ENCODE peak calls at places on chromosomes 16 and 17, in four cellular contexts. One of them, this sample, is unnamed.

GRCh38 chr17:794876-795275 is 12.7 kb downstream of the MRM3 start:
- DNase-seq in BJ: no peak
- DNase-seq in CD8-positive, alpha-beta T cell: no peak
- DNase-seq in fibroblast of lung: peak; percentile 60
- DNase-seq in this sample: peak; percentile 42

GRCh38 chr17:1025733-1026598 is 29.0 kb downstream of the TIMM22 start:
- DNase-seq in BJ: no peak
- DNase-seq in CD8-positive, alpha-beta T cell: no peak
- DNase-seq in fibroblast of lung: no peak
- DNase-seq in this sample: peak; percentile 99

GRCh38 chr16:22291860-22292692 is 5.1 kb upstream of the POLR3E start:
- DNase-seq in BJ: no peak
- DNase-seq in CD8-positive, alpha-beta T cell: no peak
- DNase-seq in fibroblast of lung: no peak
- DNase-seq in this sample: no peak

GRCh38 chr16:397736-398332 is 835 bp downstream of the NME4 start:
- DNase-seq in BJ: no peak
- DNase-seq in CD8-positive, alpha-beta T cell: no peak
- DNase-seq in fibroblast of lung: peak; percentile 61
- DNase-seq in this sample: no peak

GRCh38 chr17:30278032-30278431 is 13.7 kb downstream of the BLMH start:
- DNase-seq in BJ: no peak
- DNase-seq in CD8-positive, alpha-beta T cell: no peak
- DNase-seq in fibroblast of lung: peak; percentile 29
- DNase-seq in this sample: peak; percentile 46

GRCh38 chr16:11072420-11073153 is 128.2 kb downstream of the CLEC16A start:
- DNase-seq in BJ: no peak
- DNase-seq in CD8-positive, alpha-beta T cell: no peak
- DNase-seq in fibroblast of lung: peak; percentile 37
- DNase-seq in this sample: no peak

GRCh38 chr16:56684256-56684925 is 2.1 kb downstream of the MT1X start:
- DNase-seq in BJ: no peak
- DNase-seq in CD8-positive, alpha-beta T cell: no peak
- DNase-seq in fibroblast of lung: no peak
- DNase-seq in this sample: no peak

GRCh38 chr17:56690441-56691291 is 97.2 kb downstream of the NOG start:
- DNase-seq in BJ: no peak
- DNase-seq in CD8-positive, alpha-beta T cell: no peak
- DNase-seq in fibroblast of lung: no peak
- DNase-seq in this sample: no peak

GRCh38 chr17:57927048-57927723 is 28.0 kb downstream of the CUEDC1 start:
- DNase-seq in BJ: peak; percentile 53
- DNase-seq in CD8-positive, alpha-beta T cell: no peak
- DNase-seq in fibroblast of lung: peak; percentile 84
- DNase-seq in this sample: no peak

GRCh38 chr16:10938321-10938720 is 3.9 kb downstream of the DEXI start:
- DNase-seq in BJ: no peak
- DNase-seq in CD8-positive, alpha-beta T cell: no peak
- DNase-seq in fibroblast of lung: no peak
- DNase-seq in this sample: no peak

GRCh38 chr17:83053779-83054451 is 25.5 kb upstream of the METRNL start:
- DNase-seq in BJ: no peak
- DNase-seq in CD8-positive, alpha-beta T cell: no peak
- DNase-seq in fibroblast of lung: no peak
- DNase-seq in this sample: no peak

GRCh38 chr17:31211352-31212012 is 85.6 kb downstream of the OMG start:
- DNase-seq in BJ: no peak
- DNase-seq in CD8-positive, alpha-beta T cell: no peak
- DNase-seq in fibroblast of lung: peak; percentile 18
- DNase-seq in this sample: no peak

GRCh38 chr17:17564896-17565295 is 26.6 kb downstream of the PEMT start:
- DNase-seq in BJ: no peak
- DNase-seq in CD8-positive, alpha-beta T cell: no peak
- DNase-seq in fibroblast of lung: no peak
- DNase-seq in this sample: no peak

GRCh38 chr16:5036228-5037156 is 2.8 kb upstream of the NAGPA start:
- DNase-seq in BJ: no peak
- DNase-seq in CD8-positive, alpha-beta T cell: no peak
- DNase-seq in fibroblast of lung: peak; percentile 70
- DNase-seq in this sample: no peak

GRCh38 chr16:27847030-27847550 is 216.4 kb downstream of the GSG1L start:
- DNase-seq in BJ: no peak
- DNase-seq in CD8-positive, alpha-beta T cell: no peak
- DNase-seq in fibroblast of lung: peak; percentile 77
- DNase-seq in this sample: no peak

GRCh38 chr16:70159355-70160348 is 13.9 kb upstream of the CLEC18C start:
- DNase-seq in BJ: no peak
- DNase-seq in CD8-positive, alpha-beta T cell: no peak
- DNase-seq in fibroblast of lung: peak; percentile 65
- DNase-seq in this sample: no peak

GRCh38 chr17:7496470-7497227 is 12.5 kb downstream of the POLR2A start:
- DNase-seq in BJ: no peak
- DNase-seq in CD8-positive, alpha-beta T cell: no peak
- DNase-seq in fibroblast of lung: no peak
- DNase-seq in this sample: no peak

GRCh38 chr16:14958970-14959369 is 15.9 kb upstream of the PDXDC1 start:
- DNase-seq in BJ: peak; percentile 10
- DNase-seq in CD8-positive, alpha-beta T cell: no peak
- DNase-seq in fibroblast of lung: peak; percentile 12
- DNase-seq in this sample: no peak

GRCh38 chr16:56513972-56514371 is 5.9 kb downstream of the BBS2 start:
- DNase-seq in BJ: peak; percentile 15
- DNase-seq in CD8-positive, alpha-beta T cell: no peak
- DNase-seq in fibroblast of lung: peak; percentile 61
- DNase-seq in this sample: no peak

GRCh38 chr16:88702364-88703210 is 3.6 kb downstream of the RNF166 start:
- DNase-seq in BJ: no peak
- DNase-seq in CD8-positive, alpha-beta T cell: no peak
- DNase-seq in fibroblast of lung: no peak
- DNase-seq in this sample: no peak

GRCh38 chr16:73013974-73014373 is 34.0 kb downstream of the ZFHX3 start:
- DNase-seq in BJ: no peak
- DNase-seq in CD8-positive, alpha-beta T cell: no peak
- DNase-seq in fibroblast of lung: no peak
- DNase-seq in this sample: no peak

GRCh38 chr16:73012341-73012740 is 35.6 kb downstream of the ZFHX3 start:
- DNase-seq in BJ: no peak
- DNase-seq in CD8-positive, alpha-beta T cell: no peak
- DNase-seq in fibroblast of lung: no peak
- DNase-seq in this sample: no peak

GRCh38 chr16:73014768-73015167 is 33.2 kb downstream of the ZFHX3 start:
- DNase-seq in BJ: no peak
- DNase-seq in CD8-positive, alpha-beta T cell: no peak
- DNase-seq in fibroblast of lung: no peak
- DNase-seq in this sample: no peak

GRCh38 chr16:73010150-73010676 is 37.7 kb downstream of the ZFHX3 start:
- DNase-seq in BJ: no peak
- DNase-seq in CD8-positive, alpha-beta T cell: no peak
- DNase-seq in fibroblast of lung: no peak
- DNase-seq in this sample: no peak

DNA sequence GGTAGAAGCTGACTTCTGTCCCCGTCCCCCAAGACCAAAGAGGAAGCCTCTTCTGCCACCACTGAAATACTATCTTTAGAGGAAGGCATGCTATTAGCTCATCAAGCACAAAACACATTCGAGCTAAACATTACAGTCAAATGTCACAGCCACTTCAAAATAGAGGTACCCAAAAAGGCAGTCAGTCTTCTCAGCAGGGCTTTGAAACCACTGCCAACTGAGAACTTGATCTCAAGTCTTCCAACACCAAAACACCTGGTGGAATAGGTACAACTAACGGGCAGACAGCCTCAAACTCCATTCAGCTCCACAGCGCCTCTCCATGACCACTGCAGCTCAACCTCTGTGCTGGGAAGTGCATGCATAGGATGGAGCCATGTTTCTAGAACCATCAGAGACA is 36.0 kb downstream of the ZFHX3 start:
- DNase-seq in BJ: no peak
- DNase-seq in CD8-positive, alpha-beta T cell: no peak
- DNase-seq in fibroblast of lung: no peak
- DNase-seq in this sample: no peak
- TF ChIP-seq CTCF in BJ: no peak
- TF ChIP-seq CTCF in CD8-positive, alpha-beta T cell: no peak
- TF ChIP-seq CTCF in fibroblast of lung: no peak
- TF ChIP-seq CTCF in this sample: no peak

GRCh38 chr17:81901167-81902022 is 643 bp upstream of the NPB start:
- DNase-seq in BJ: no peak
- DNase-seq in CD8-positive, alpha-beta T cell: no peak
- DNase-seq in fibroblast of lung: no peak
- DNase-seq in this sample: no peak
- H3K4me3 ChIP-seq in BJ: peak overlapping the region; percentile 27
- H3K4me3 ChIP-seq in CD8-positive, alpha-beta T cell: no peak overlapping the region
- H3K4me3 ChIP-seq in fibroblast of lung: no peak overlapping the region
- H3K4me3 ChIP-seq in this sample: peak overlapping the region; percentile 18

DNA sequence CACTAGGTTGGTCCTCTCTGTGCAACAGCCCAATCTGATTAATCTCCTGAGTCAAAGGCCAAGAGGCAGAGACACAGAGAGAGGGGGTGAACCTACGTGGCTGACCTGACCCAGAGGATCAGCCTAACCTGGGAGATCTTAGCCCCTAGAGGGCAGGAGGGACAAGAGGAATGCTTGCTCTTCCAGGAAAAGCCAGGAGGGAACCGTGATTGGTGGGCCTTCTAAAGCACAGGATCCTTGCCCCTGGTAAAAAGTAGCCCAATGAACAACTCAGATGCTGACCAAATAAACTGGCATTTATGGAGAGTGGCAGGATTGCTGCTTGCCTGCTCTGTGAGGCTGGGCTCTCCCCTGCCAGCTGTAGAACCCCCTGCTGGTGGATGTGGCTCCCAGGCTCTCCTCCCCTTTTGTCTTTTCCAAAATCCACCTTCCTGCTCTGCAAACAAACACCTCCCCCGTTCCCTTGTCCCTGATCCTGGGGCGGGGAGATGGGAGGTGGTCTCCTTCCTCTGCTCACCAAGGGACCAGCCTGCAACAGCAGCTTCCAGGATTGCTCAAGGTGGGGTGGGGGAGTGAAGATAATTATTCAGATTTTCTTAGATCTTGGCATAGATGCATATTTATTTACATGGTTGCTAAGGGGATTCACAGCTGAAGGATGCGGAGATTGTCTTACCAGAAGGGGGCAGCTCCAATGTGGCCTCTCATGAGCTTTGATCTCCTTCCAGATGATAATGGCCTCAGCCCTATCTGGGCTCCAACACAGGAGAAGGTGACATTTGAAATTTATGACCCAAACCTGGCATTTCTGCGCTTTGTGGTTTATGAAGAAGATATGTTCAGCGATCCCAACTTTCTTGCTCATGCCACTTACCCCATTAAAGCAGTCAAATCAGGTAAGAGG is 71.9 kb downstream of the SDR42E1 start:
- DNase-seq in BJ: no peak
- DNase-seq in CD8-positive, alpha-beta T cell: no peak
- DNase-seq in fibroblast of lung: no peak
- DNase-seq in this sample: no peak
- TF ChIP-seq CTCF in BJ: no peak
- TF ChIP-seq CTCF in CD8-positive, alpha-beta T cell: no peak
- TF ChIP-seq CTCF in fibroblast of lung: peak; percentile 5
- TF ChIP-seq CTCF in this sample: peak; percentile 24

GRCh38 chr16:69123894-69124293 is 8.5 kb downstream of the CHTF8 start:
- DNase-seq in BJ: no peak
- DNase-seq in CD8-positive, alpha-beta T cell: peak; percentile 28
- DNase-seq in fibroblast of lung: peak; percentile 56
- DNase-seq in this sample: no peak
- H3K4me3 ChIP-seq in BJ: no peak overlapping the region
- H3K4me3 ChIP-seq in CD8-positive, alpha-beta T cell: no peak overlapping the region
- H3K4me3 ChIP-seq in fibroblast of lung: no peak overlapping the region
- H3K4me3 ChIP-seq in this sample: no peak overlapping the region

This sample was measured in retinal pigment epithelial cell.